ENCODE peak calls at places on chromosomes 12 and 14, in six cellular contexts. Q is lung microvascular endothelial cell, G is left ventricle myocardium inferior, C is T47D, F is DMS153, M is HFFc6. I is an unnamed sample.

GRCh38 chr12:6264402-6265037 is 46.0 kb upstream of the PLEKHG6 start:
- DNase-seq in Q (no peak), G (no peak), C (no peak), F (peak), M (no peak), I (no peak)

GRCh38 chr12:131210506-131211278 is 257.0 kb downstream of the ADGRD1 start:
- DNase-seq in Q (no peak), G (no peak), C (no peak), F (no peak), M (no peak), I (no peak)

GRCh38 chr12:25771062-25771461 is 187.4 kb upstream of the RASSF8 start:
- DNase-seq in Q (no peak), G (no peak), C (no peak), F (no peak), M (peak), I (no peak)

GRCh38 chr14:91693342-91693741 is 38.5 kb downstream of the CATSPERB start:
- DNase-seq in Q (no peak), G (no peak), C (no peak), F (no peak), M (no peak), I (no peak)

GRCh38 chr12:127813147-127813546 is 453.8 kb upstream of the TMEM132C start:
- DNase-seq in Q (no peak), G (no peak), C (no peak), F (no peak), M (no peak), I (no peak)

GRCh38 chr14:104421892-104422291 is 157.7 kb upstream of the C14orf180 start:
- DNase-seq in Q (no peak), G (no peak), C (no peak), F (no peak), M (no peak), I (no peak)

GRCh38 chr12:101127521-101128219 is 82.4 kb downstream of the SLC5A8 start:
- DNase-seq in Q (no peak), G (no peak), C (no peak), F (no peak), M (peak), I (no peak)

GRCh38 chr12:57517187-57517586 is 3.1 kb downstream of the DDIT3 start:
- DNase-seq in Q (peak), G (no peak), C (no peak), F (no peak), M (peak), I (no peak)

GRCh38 chr12:68001486-68002466 is 12.5 kb downstream of the IFNG-AS1 start:
- DNase-seq in Q (peak), G (no peak), C (no peak), F (no peak), M (no peak), I (no peak)

GRCh38 chr12:2231956-2232355 is 179.2 kb downstream of the CACNA1C start:
- DNase-seq in Q (no peak), G (no peak), C (no peak), F (no peak), M (no peak), I (no peak)

I was measured in HuH-7.